ENCODE peak calls at places on chromosomes 7 and 10, in nine cellular contexts. G is breast epithelium, E is endothelial cell of umbilical vein, R is adrenal gland, O is suprapubic skin, B is HepG2, W is A549, Y is uterus, H is Peyer's patch. P is an unnamed sample.

GRCh38 chr7:41103331-41103730 is 599.6 kb downstream of the INHBA start:
- DNase-seq in G (no peak), E (no peak), R (no peak), O (no peak), B (no peak), W (no peak), Y (no peak), H (no peak), P (no peak)

GRCh38 chr10:86440874-86441838 is 74.6 kb upstream of the GRID1 start:
- DNase-seq in G (no peak), E (peak; percentile 37), R (no peak), O (no peak), B (peak; percentile 99), W (peak; percentile 94), Y (no peak), H (no peak), P (no peak)

GRCh38 chr7:155951554-155952158 is 139.4 kb upstream of the SHH start:
- DNase-seq in G (peak; percentile 77), E (peak; percentile 67), R (peak; percentile 97), O (no peak), B (peak; percentile 97), W (peak; percentile 94), Y (no peak), H (peak; percentile 17), P (no peak)

GRCh38 chr10:96440257-96441125 is 73.2 kb downstream of the TLL2 start:
- DNase-seq in G (no peak), E (no peak), R (no peak), O (no peak), B (no peak), W (no peak), Y (no peak), H (no peak), P (no peak)

GRCh38 chr7:146131701-146132100 is 15.1 kb downstream of the CNTNAP2 start:
- DNase-seq in G (no peak), E (no peak), R (no peak), O (no peak), B (no peak), W (no peak), Y (no peak), H (no peak), P (no peak)

GRCh38 chr10:97759981-97760345 is 11.8 kb downstream of the SFRP5 start:
- DNase-seq in G (no peak), E (no peak), R (no peak), O (no peak), B (no peak), W (no peak), Y (no peak), H (no peak), P (no peak)

GRCh38 chr10:60048146-60048545 is 141.8 kb upstream of the CCDC6 start:
- DNase-seq in G (no peak), E (peak; percentile 18), R (no peak), O (no peak), B (peak; percentile 39), W (peak; percentile 29), Y (no peak), H (no peak), P (no peak)

GRCh38 chr10:44293842-44294241 is 91.1 kb downstream of the CXCL12 start:
- DNase-seq in G (peak; percentile 66), E (no peak), R (no peak), O (no peak), B (peak; percentile 9), W (no peak), Y (peak; percentile 70), H (no peak), P (no peak)

GRCh38 chr10:69009360-69009759 is 20.8 kb downstream of the KIFBP start:
- DNase-seq in G (no peak), E (no peak), R (no peak), O (no peak), B (no peak), W (no peak), Y (no peak), H (no peak), P (no peak)

GRCh38 chr10:92011560-92012214 is 88.1 kb downstream of the BTAF1 start:
- DNase-seq in G (no peak), E (peak; percentile 56), R (no peak), O (no peak), B (peak; percentile 12), W (peak; percentile 57), Y (no peak), H (no peak), P (peak; percentile 6)

GRCh38 chr7:102463841-102464576 is 654 bp downstream of the ALKBH4 start:
- DNase-seq in G (no peak), E (no peak), R (no peak), O (no peak), B (no peak), W (no peak), Y (no peak), H (no peak), P (peak; percentile 55)

GRCh38 chr7:45601816-45602540 is 27.8 kb downstream of the ADCY1 start:
- DNase-seq in G (peak; percentile 11), E (no peak), R (no peak), O (no peak), B (no peak), W (no peak), Y (no peak), H (no peak), P (no peak)

GRCh38 chr7:1851731-1852531 is 181.9 kb downstream of the ELFN1 start:
- DNase-seq in G (no peak), E (no peak), R (peak; percentile 3), O (peak; percentile 72), B (no peak), W (no peak), Y (no peak), H (no peak), P (no peak)

DNA sequence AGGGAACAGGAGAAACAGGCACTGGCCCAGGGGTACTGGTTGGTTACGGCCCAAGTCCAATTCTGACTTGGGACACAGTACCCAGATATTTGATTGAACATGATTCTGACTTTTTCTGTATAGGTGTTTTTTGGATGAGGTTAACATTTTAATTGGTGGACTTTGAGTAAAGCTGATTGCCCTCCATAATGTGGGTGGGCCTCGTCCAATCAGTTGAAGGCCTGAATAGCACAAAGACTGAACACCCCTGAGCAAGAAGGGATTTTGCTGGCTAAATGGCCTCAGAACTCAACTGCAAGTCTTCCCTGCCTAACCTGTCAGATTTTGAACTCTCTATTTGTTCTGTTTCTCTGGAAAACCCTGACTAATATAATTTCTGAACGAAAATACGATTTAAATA is 222.6 kb downstream of the TEX36 start:
- DNase-seq in G (no peak), E (no peak), R (no peak), O (no peak), B (no peak), W (no peak), Y (no peak), H (no peak), P (no peak)
- TF ChIP-seq POLR2A in G (no peak), E (no peak), R (no peak), O (no peak), B (no peak), W (no peak), Y (no peak), H (no peak), P (no peak)

GRCh38 chr7:128831994-128832879 is 2.0 kb downstream of the FLNC start:
- DNase-seq in G (no peak), E (peak; percentile 29), R (no peak), O (no peak), B (no peak), W (no peak), Y (peak; percentile 64), H (no peak), P (peak; percentile 12)

GRCh38 chr7:128832880-128833147 is 2.6 kb downstream of the FLNC start:
- DNase-seq in G (no peak), E (no peak), R (no peak), O (no peak), B (no peak), W (no peak), Y (no peak), H (no peak), P (no peak)

GRCh38 chr7:128829391-128830166 is 627 bp upstream of the FLNC start:
- DNase-seq in G (no peak), E (peak; percentile 65), R (no peak), O (no peak), B (no peak), W (no peak), Y (peak; percentile 55), H (no peak), P (no peak)

GRCh38 chr7:128830231-128831177 is at the start of gene FLNC:
- DNase-seq in G (peak; percentile 41), E (peak; percentile 68), R (peak; percentile 32), O (no peak), B (no peak), W (no peak), Y (peak; percentile 71), H (peak; percentile 34), P (peak; percentile 31)

GRCh38 chr7:128831178-128831993 is 1.2 kb downstream of the FLNC start:
- DNase-seq in G (no peak), E (peak; percentile 65), R (no peak), O (no peak), B (no peak), W (no peak), Y (peak; percentile 69), H (no peak), P (no peak)
- TF ChIP-seq POLR2A in G (no peak), E (no peak), R (no peak), O (no peak), B (no peak), W (no peak), Y (peak; percentile 39), H (no peak), P (no peak)

DNA sequence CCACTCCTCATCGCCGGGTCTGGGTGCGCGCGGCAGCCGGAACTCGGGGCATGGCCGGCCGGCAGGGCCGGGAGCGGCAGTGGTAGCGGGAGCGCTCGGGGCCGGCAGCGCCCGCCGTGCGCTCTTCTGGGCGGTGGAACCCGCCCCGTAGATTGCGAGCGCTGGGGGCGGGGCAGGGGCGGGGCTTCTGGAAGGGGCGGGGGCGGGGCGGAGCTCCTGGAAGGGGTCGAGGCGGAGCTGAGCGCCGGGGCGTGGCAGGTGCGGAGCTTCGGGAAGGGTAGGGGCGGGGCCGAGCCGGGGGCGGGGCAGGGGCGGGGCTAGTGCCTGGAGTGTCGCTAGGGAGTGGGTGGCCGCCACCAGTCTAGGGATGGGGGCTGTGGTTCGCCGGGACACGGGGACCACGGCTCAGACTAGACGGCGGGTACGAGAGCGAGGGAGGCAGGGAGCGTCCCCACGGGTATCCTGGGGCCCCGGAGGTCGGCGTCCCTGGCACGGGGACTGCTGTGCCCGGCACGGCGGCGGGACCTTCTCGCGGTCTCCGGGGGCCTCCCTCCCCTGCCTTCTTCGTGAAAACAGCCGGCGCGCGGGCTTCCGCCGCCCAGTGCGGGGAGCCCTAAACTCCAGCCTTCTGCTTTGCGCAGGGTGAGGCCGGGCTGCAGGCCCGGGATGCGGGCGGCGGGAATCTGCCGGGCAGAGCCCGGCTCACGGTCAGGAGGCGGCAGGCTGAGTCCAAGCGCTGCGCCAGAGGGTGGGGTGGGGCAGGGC is at the start of gene STK32C:
- DNase-seq in G (peak; percentile 84), E (peak; percentile 72), R (peak; percentile 90), O (peak; percentile 92), B (peak; percentile 68), W (peak; percentile 93), Y (peak; percentile 90), H (peak; percentile 93), P (peak; percentile 91)
- TF ChIP-seq POLR2A in G (no peak), E (no peak), R (peak; percentile 13), O (no peak), B (no peak), W (peak; percentile 82), Y (peak; percentile 49), H (no peak), P (no peak)

DNA sequence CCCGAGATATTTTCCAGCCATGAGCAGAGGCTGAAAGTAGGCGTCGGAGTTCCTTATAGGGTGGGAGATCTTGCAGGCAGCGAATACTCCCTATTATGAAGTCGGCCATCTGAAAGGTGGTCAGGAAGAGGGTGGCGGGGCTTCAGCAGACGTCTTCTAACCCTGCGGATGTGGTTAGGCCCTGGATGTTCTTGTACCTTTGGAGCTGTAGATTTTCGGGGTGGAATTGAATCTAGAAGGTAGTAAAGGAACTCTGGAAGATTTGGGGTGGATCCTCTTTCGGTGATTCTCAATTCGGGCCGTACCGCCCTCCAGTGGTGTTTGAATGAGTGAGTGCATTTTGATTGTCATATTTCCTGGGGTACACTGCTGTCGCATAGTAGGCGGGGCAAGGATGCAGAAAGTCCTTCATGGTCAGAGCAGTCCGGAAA is 635 bp downstream of the NUP205 start:
- DNase-seq in G (peak; percentile 36), E (peak; percentile 77), R (peak; percentile 48), O (no peak), B (peak; percentile 71), W (peak; percentile 77), Y (peak; percentile 33), H (peak; percentile 76), P (peak; percentile 87)
- TF ChIP-seq POLR2A in G (no peak), E (no peak), R (no peak), O (no peak), B (no peak), W (no peak), Y (no peak), H (no peak), P (no peak)